ENCODE peak calls at places on chromosomes 6 and 20, in four cellular contexts. T is neural progenitor cell, U is hepatocyte, C is GM23248. R is an unnamed sample. For H3K4me1, the result is how much of the 10 kb centered on the place peaks cover.

GRCh38 chr6:41892921-41893564 is 2.1 kb downstream of the USP49 start:
- DNase-seq in U (no peak), C (no peak), T (peak), R (no peak)

GRCh38 chr6:15555101-15556038 is 107.5 kb downstream of the DTNBP1 start:
- DNase-seq in U (no peak), T (no peak), C (no peak), R (no peak)

GRCh38 chr6:1313755-1314503 is 2.0 kb downstream of the FOXQ1 start:
- DNase-seq in C (peak), T (peak), U (peak), R (no peak)

GRCh38 chr6:36351152-36351571 is 14.5 kb upstream of the BNIP5 start:
- DNase-seq in U (no peak), T (no peak), C (peak), R (no peak)

GRCh38 chr20:51687071-51687470 is 81.1 kb downstream of the ATP9A start:
- DNase-seq in T (no peak), U (no peak), C (peak), R (no peak)

GRCh38 chr6:41013473-41014153 is 25.4 kb downstream of the UNC5CL start:
- DNase-seq in C (no peak), U (no peak), T (no peak), R (no peak)

GRCh38 chr6:113301651-113302050 is 555.5 kb upstream of the MARCKS start:
- DNase-seq in U (no peak), T (no peak), C (peak), R (no peak)

GRCh38 chr20:4099905-4100675 is 84.7 kb upstream of the RNF24 start:
- DNase-seq in C (peak), U (no peak), T (no peak), R (no peak)

GRCh38 chr6:22642254-22642653 is 72.9 kb downstream of the HDGFL1 start:
- DNase-seq in T (no peak), C (no peak), U (no peak), R (no peak)

GRCh38 chr6:34132486-34133185 is 13.3 kb downstream of the GRM4 start:
- DNase-seq in U (peak), C (peak), T (peak), R (peak)

GRCh38 chr20:20612251-20612650 is 100.2 kb downstream of the RALGAPA2 start:
- DNase-seq in U (no peak), C (no peak), T (no peak), R (no peak)

GRCh38 chr20:20839771-20840170 is 127.3 kb upstream of the RALGAPA2 start:
- DNase-seq in U (no peak), C (no peak), T (no peak), R (no peak)

GRCh38 chr20:53826090-53826489 is 232.5 kb upstream of the ZNF217 start:
- DNase-seq in C (no peak), T (no peak), U (no peak), R (no peak)

GRCh38 chr6:90739339-90739738 is 152.5 kb upstream of the MAP3K7 start:
- DNase-seq in C (no peak), U (no peak), T (peak), R (no peak)

GRCh38 chr20:51492167-51493092 is 50.1 kb downstream of the NFATC2 start:
- DNase-seq in T (peak), C (peak), U (peak), R (no peak)

GRCh38 chr6:79544939-79545450 is 7.8 kb upstream of the LCA5 start:
- DNase-seq in C (peak), T (peak), U (peak), R (peak)

GRCh38 chr6:27890351-27891299 is 21.6 kb downstream of the OR2B2 start:
- DNase-seq in C (peak), T (peak), U (peak), R (peak)

GRCh38 chr6:3723966-3724365 is 27.5 kb downstream of the PXDC1 start:
- DNase-seq in C (no peak), U (no peak), T (no peak), R (no peak)

GRCh38 chr20:59002388-59002787 is 4.7 kb downstream of the CTSZ start:
- DNase-seq in T (no peak), C (no peak), U (no peak), R (no peak)

GRCh38 chr20:63254536-63255384 is 497 bp upstream of the NKAIN4 start:
- DNase-seq in C (no peak), T (peak), U (no peak), R (no peak)
- TF ChIP-seq EZH2 in C (peak), T (peak), U (no peak), R (no peak)

GRCh38 chr6:142696689-142697088 is 248.3 kb downstream of the HIVEP2 start:
- DNase-seq in U (no peak), T (no peak), C (no peak), R (no peak)

GRCh38 chr6:142697912-142698311 is 247.1 kb downstream of the HIVEP2 start:
- DNase-seq in C (no peak), U (no peak), T (no peak), R (no peak)

GRCh38 chr6:142694054-142694453 is 250.9 kb downstream of the HIVEP2 start:
- DNase-seq in U (no peak), C (peak), T (no peak), R (no peak)

GRCh38 chr6:142695016-142695415 is 250.0 kb downstream of the HIVEP2 start:
- DNase-seq in U (no peak), T (no peak), C (no peak), R (no peak)

GRCh38 chr6:142696123-142696522 is 248.9 kb downstream of the HIVEP2 start:
- DNase-seq in C (peak), T (no peak), U (no peak), R (no peak)
- H3K4me1 ChIP-seq in C (under half), T (under half), U (under half), R (under half)

GRCh38 chr6:147430811-147431210 is 77.7 kb upstream of the SAMD5 start:
- DNase-seq in U (no peak), T (no peak), C (no peak), R (no peak)

GRCh38 chr6:147438758-147439528 is 69.5 kb upstream of the SAMD5 start:
- DNase-seq in C (no peak), U (no peak), T (peak), R (no peak)

DNA sequence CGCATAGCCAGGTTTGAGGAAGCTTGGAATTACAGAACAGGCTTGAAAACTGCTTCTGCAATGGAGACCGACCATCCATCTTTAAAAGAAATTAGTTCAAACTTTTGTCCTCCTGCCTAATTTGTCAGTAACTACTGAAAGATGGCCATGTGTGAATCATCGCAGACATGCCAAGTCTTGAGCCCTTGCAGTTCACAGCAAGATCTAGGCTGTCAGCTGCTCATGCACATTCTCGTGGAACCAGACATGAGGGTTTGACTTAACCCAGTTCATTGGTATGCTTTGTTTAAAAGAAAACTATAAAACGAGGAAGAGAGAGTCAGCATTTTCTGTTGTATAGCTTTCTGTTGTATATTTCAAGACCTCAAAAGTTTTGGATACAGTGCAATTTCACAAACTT is 74.0 kb upstream of the SAMD5 start:
- DNase-seq in T (no peak), U (peak), C (peak), R (no peak)
- TF ChIP-seq EZH2phosphoT487 in T (no peak), U (no peak), C (no peak), R (no peak)

GRCh38 chr6:137415127-137415833 is 78.9 kb downstream of the OLIG3 start:
- DNase-seq in T (peak), U (peak), C (peak), R (peak)
- TF ChIP-seq EZH2 in T (peak), U (no peak), C (no peak), R (no peak)

DNA sequence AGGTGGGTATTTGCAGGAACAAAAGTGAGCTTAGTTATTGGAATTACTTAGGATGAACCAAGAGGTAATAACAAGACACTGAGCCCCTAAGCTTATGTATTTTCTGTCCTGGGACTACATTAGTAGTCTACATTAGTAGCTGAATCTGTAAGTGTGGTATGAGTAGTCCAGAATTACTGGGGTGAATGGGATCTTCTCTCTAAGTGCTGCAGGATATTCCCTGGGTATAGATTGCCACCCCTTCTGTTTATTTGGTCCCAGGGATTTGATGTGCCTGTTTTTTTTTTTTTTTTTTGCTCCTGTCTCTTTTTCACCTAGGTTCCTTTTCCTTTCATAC is 5.9 kb downstream of the CD2AP start:
- DNase-seq in T (no peak), U (no peak), C (peak), R (no peak)
- H3K4me1 ChIP-seq in T (under half), U (under half), C (half or more), R (under half)

DNA sequence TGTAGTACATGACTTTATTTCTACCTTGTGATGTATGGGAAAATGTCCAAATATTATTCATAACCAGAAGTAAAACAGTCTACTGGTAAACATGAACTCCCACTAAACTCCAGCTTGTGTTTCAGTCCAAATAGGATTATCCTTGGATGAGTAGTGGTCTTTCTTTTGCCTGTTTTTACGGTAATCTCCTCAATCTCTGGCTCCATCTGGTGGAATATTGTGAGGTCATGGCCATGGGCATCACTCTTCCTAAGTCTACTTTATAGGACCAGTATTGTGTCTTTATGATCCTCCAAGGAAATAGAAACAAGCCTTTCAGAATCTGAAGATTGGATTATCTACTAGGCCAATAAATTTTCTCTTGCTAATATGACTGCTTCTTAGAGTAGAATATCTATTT is 505.0 kb downstream of the BMP2 start:
- DNase-seq in C (peak), U (no peak), T (no peak), R (no peak)
- TF ChIP-seq EZH2phosphoT487 in C (no peak), U (no peak), T (no peak), R (no peak)

DNA sequence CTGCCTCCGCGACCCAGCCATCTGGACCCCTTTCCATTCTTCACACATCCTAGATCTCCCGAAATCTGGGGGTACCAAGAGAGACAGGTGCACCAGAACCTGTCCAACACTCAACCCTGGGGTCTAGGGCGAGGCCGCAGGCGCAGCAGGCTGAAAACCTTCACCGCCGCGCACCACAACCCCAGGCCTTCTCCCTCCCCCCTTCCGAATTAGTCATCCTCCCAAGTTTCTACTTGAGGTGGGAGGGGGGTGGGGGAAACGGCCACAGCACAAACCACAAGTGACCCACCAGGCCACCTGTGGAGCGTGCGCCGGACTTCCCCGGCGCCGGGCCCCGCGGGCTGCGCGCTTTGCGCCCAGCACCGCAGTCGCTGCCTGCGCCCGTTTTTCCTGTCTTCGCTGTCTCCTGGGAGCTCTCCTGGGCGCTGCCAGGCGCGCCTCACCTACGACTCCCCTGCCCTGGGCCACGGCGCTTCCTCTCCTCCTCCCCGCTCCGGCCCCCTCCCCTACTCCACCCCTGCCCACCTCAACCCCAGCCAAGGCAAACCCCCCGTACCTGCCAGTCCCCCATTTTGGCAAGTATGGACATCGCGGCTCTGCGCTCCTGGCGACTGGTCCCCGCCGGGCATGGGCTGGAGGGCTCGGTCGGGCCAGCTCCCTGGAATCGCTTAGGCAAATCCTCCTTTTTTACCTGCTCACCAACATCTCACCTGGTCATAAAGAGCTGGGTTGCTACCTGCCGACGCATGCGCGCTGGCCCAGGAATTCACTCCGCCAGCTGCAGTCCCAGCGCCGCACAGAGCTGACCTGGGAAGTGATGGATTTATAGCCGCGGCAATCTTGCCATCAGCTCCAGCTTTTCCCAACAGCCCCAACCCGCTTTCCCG is 4.2 kb upstream of the TFAP2A start:
- DNase-seq in C (no peak), T (peak), U (peak), R (no peak)
- TF ChIP-seq EZH2 in C (no peak), T (peak), U (no peak), R (no peak)

DNA sequence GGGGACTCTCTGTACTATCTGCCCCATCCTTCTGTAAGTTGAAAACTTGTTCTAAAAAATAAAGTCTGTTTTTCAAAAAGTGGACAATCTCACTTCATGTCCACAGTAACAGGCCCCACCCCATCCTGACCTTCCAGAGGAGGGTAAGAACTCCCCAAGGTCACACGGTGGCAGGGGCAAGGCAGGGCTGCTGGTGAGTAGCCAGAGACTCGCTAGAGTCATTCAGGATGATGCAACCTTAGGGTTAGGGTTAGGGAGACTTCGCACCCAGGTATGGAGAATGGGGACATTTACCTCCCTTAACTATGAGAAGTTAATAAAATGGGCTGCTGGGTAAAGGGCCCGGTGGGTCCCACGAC is 15.4 kb downstream of the PEDS1 start:
- DNase-seq in U (no peak), C (no peak), T (no peak), R (no peak)
- H3K4me1 ChIP-seq in U (under half), C (under half), T (under half), R (under half)

R was measured in MM.1S.